ENCODE peak calls at places on chromosomes 16 and 17, in four cellular contexts. One of them, this sample, is unnamed.
A peak's percentile ranks its signal among the peaks of the same experiment; 100 is the strongest.

GRCh38 chr17:45413498-45413923 is 19.2 kb downstream of the ARHGAP27 start:
- DNase-seq in WERI-Rb-1: no peak
- DNase-seq in prostate gland: no peak
- DNase-seq in activated CD4-positive, alpha-beta T cell treated with anti-CD3 and anti-CD28 coated beads for 24 hours: no peak
- DNase-seq in this sample: no peak

GRCh38 chr17:81221371-81221841 is 1.4 kb downstream of the CEP131 start:
- DNase-seq in prostate gland: no peak
- DNase-seq in WERI-Rb-1: no peak
- DNase-seq in activated CD4-positive, alpha-beta T cell treated with anti-CD3 and anti-CD28 coated beads for 24 hours: no peak
- DNase-seq in this sample: no peak

GRCh38 chr16:81582655-81583441 is 138.2 kb downstream of the CMIP start:
- DNase-seq in prostate gland: no peak
- DNase-seq in activated CD4-positive, alpha-beta T cell treated with anti-CD3 and anti-CD28 coated beads for 24 hours: no peak
- DNase-seq in WERI-Rb-1: no peak
- DNase-seq in this sample: peak; percentile 38

GRCh38 chr16:66262253-66263167 is 104.0 kb upstream of the CDH5 start:
- DNase-seq in prostate gland: no peak
- DNase-seq in activated CD4-positive, alpha-beta T cell treated with anti-CD3 and anti-CD28 coated beads for 24 hours: no peak
- DNase-seq in WERI-Rb-1: peak; percentile 82
- DNase-seq in this sample: no peak

GRCh38 chr17:50817142-50817751 is 18.1 kb upstream of the WFIKKN2 start:
- DNase-seq in activated CD4-positive, alpha-beta T cell treated with anti-CD3 and anti-CD28 coated beads for 24 hours: peak; percentile 40
- DNase-seq in WERI-Rb-1: peak; percentile 68
- DNase-seq in prostate gland: no peak
- DNase-seq in this sample: peak; percentile 56

GRCh38 chr17:17911003-17911613 is 61.1 kb downstream of the TOM1L2 start:
- DNase-seq in prostate gland: no peak
- DNase-seq in WERI-Rb-1: peak; percentile 35
- DNase-seq in activated CD4-positive, alpha-beta T cell treated with anti-CD3 and anti-CD28 coated beads for 24 hours: no peak
- DNase-seq in this sample: no peak

GRCh38 chr17:17087424-17088103 is 45.3 kb downstream of the MPRIP start:
- DNase-seq in WERI-Rb-1: peak; percentile 25
- DNase-seq in activated CD4-positive, alpha-beta T cell treated with anti-CD3 and anti-CD28 coated beads for 24 hours: no peak
- DNase-seq in prostate gland: no peak
- DNase-seq in this sample: peak; percentile 43

GRCh38 chr17:45131616-45132301 is 556 bp downstream of the PLCD3 start:
- DNase-seq in activated CD4-positive, alpha-beta T cell treated with anti-CD3 and anti-CD28 coated beads for 24 hours: peak; percentile 38
- DNase-seq in prostate gland: no peak
- DNase-seq in WERI-Rb-1: peak; percentile 77
- DNase-seq in this sample: peak; percentile 30

GRCh38 chr16:80198265-80198994 is 342.4 kb upstream of the DYNLRB2 start:
- DNase-seq in WERI-Rb-1: no peak
- DNase-seq in activated CD4-positive, alpha-beta T cell treated with anti-CD3 and anti-CD28 coated beads for 24 hours: no peak
- DNase-seq in prostate gland: no peak
- DNase-seq in this sample: no peak

GRCh38 chr16:65422934-65423333 is 301.1 kb upstream of the CDH11 start:
- DNase-seq in activated CD4-positive, alpha-beta T cell treated with anti-CD3 and anti-CD28 coated beads for 24 hours: no peak
- DNase-seq in prostate gland: no peak
- DNase-seq in WERI-Rb-1: no peak
- DNase-seq in this sample: no peak

GRCh38 chr16:57270221-57271062 is 14.0 kb downstream of the PLLP start:
- DNase-seq in WERI-Rb-1: no peak
- DNase-seq in activated CD4-positive, alpha-beta T cell treated with anti-CD3 and anti-CD28 coated beads for 24 hours: no peak
- DNase-seq in prostate gland: no peak
- DNase-seq in this sample: no peak

GRCh38 chr17:67137860-67138259 is 93.5 kb downstream of the CACNG1 start:
- DNase-seq in WERI-Rb-1: no peak
- DNase-seq in activated CD4-positive, alpha-beta T cell treated with anti-CD3 and anti-CD28 coated beads for 24 hours: no peak
- DNase-seq in prostate gland: no peak
- DNase-seq in this sample: no peak

GRCh38 chr16:4360538-4361021 is 9.5 kb upstream of the PAM16 start:
- DNase-seq in prostate gland: no peak
- DNase-seq in activated CD4-positive, alpha-beta T cell treated with anti-CD3 and anti-CD28 coated beads for 24 hours: no peak
- DNase-seq in WERI-Rb-1: peak; percentile 90
- DNase-seq in this sample: no peak

GRCh38 chr16:23640669-23640958 is 496 bp downstream of the PALB2 start:
- DNase-seq in activated CD4-positive, alpha-beta T cell treated with anti-CD3 and anti-CD28 coated beads for 24 hours: no peak
- DNase-seq in prostate gland: no peak
- DNase-seq in WERI-Rb-1: peak; percentile 56
- DNase-seq in this sample: no peak

GRCh38 chr17:60817187-60817586 is 139.5 kb downstream of the BCAS3 start:
- DNase-seq in WERI-Rb-1: no peak
- DNase-seq in prostate gland: no peak
- DNase-seq in activated CD4-positive, alpha-beta T cell treated with anti-CD3 and anti-CD28 coated beads for 24 hours: no peak
- DNase-seq in this sample: no peak

GRCh38 chr17:43599835-43600234 is 53.7 kb upstream of the ETV4 start:
- DNase-seq in WERI-Rb-1: no peak
- DNase-seq in prostate gland: no peak
- DNase-seq in activated CD4-positive, alpha-beta T cell treated with anti-CD3 and anti-CD28 coated beads for 24 hours: no peak
- DNase-seq in this sample: peak; percentile 20

GRCh38 chr16:79347176-79347715 is 253.3 kb downstream of the MAF start:
- DNase-seq in prostate gland: no peak
- DNase-seq in WERI-Rb-1: no peak
- DNase-seq in activated CD4-positive, alpha-beta T cell treated with anti-CD3 and anti-CD28 coated beads for 24 hours: no peak
- DNase-seq in this sample: no peak

GRCh38 chr17:9828296-9829059 is 2.8 kb downstream of the GLP2R start:
- DNase-seq in WERI-Rb-1: no peak
- DNase-seq in prostate gland: no peak
- DNase-seq in activated CD4-positive, alpha-beta T cell treated with anti-CD3 and anti-CD28 coated beads for 24 hours: no peak
- DNase-seq in this sample: no peak

GRCh38 chr16:54484700-54485099 is 198.1 kb upstream of the IRX3 start:
- DNase-seq in WERI-Rb-1: no peak
- DNase-seq in activated CD4-positive, alpha-beta T cell treated with anti-CD3 and anti-CD28 coated beads for 24 hours: no peak
- DNase-seq in prostate gland: peak; percentile 31
- DNase-seq in this sample: no peak

GRCh38 chr17:57861737-57862409 is 12.0 kb upstream of the MRPS23 start:
- DNase-seq in activated CD4-positive, alpha-beta T cell treated with anti-CD3 and anti-CD28 coated beads for 24 hours: no peak
- DNase-seq in WERI-Rb-1: peak; percentile 7
- DNase-seq in prostate gland: peak; percentile 40
- DNase-seq in this sample: peak; percentile 54

GRCh38 chr17:50123649-50124349 is 6.2 kb downstream of the SAMD14 start:
- DNase-seq in WERI-Rb-1: no peak
- DNase-seq in prostate gland: no peak
- DNase-seq in activated CD4-positive, alpha-beta T cell treated with anti-CD3 and anti-CD28 coated beads for 24 hours: no peak
- DNase-seq in this sample: peak; percentile 40

GRCh38 chr17:15106540-15106939 is 158.6 kb downstream of the PMP22 start:
- DNase-seq in WERI-Rb-1: no peak
- DNase-seq in activated CD4-positive, alpha-beta T cell treated with anti-CD3 and anti-CD28 coated beads for 24 hours: no peak
- DNase-seq in prostate gland: no peak
- DNase-seq in this sample: no peak

GRCh38 chr17:45719335-45720071 is 64.6 kb upstream of the CRHR1 start:
- DNase-seq in activated CD4-positive, alpha-beta T cell treated with anti-CD3 and anti-CD28 coated beads for 24 hours: no peak
- DNase-seq in prostate gland: peak; percentile 13
- DNase-seq in WERI-Rb-1: peak; percentile 75
- DNase-seq in this sample: peak; percentile 20

GRCh38 chr17:21199856-21200255 is 14.1 kb downstream of the TMEM11 start:
- DNase-seq in WERI-Rb-1: peak; percentile 28
- DNase-seq in activated CD4-positive, alpha-beta T cell treated with anti-CD3 and anti-CD28 coated beads for 24 hours: no peak
- DNase-seq in prostate gland: no peak
- DNase-seq in this sample: no peak

GRCh38 chr17:81233811-81234505 is 4.9 kb downstream of the TEPSIN start:
- DNase-seq in WERI-Rb-1: no peak
- DNase-seq in activated CD4-positive, alpha-beta T cell treated with anti-CD3 and anti-CD28 coated beads for 24 hours: no peak
- DNase-seq in prostate gland: no peak
- DNase-seq in this sample: no peak

GRCh38 chr16:22369221-22369811 is 5.1 kb downstream of the CDR2 start:
- DNase-seq in WERI-Rb-1: no peak
- DNase-seq in activated CD4-positive, alpha-beta T cell treated with anti-CD3 and anti-CD28 coated beads for 24 hours: no peak
- DNase-seq in prostate gland: no peak
- DNase-seq in this sample: no peak

GRCh38 chr16:29810699-29811169 is 1.3 kb upstream of the PRRT2 start:
- DNase-seq in WERI-Rb-1: no peak
- DNase-seq in prostate gland: no peak
- DNase-seq in activated CD4-positive, alpha-beta T cell treated with anti-CD3 and anti-CD28 coated beads for 24 hours: no peak
- DNase-seq in this sample: no peak

GRCh38 chr17:82103588-82104451 is 5.8 kb upstream of the FASN start:
- DNase-seq in WERI-Rb-1: peak; percentile 95
- DNase-seq in prostate gland: peak; percentile 93
- DNase-seq in activated CD4-positive, alpha-beta T cell treated with anti-CD3 and anti-CD28 coated beads for 24 hours: no peak
- DNase-seq in this sample: peak; percentile 83

GRCh38 chr17:16516594-16517018 is 24.6 kb upstream of the LRRC75A start:
- DNase-seq in activated CD4-positive, alpha-beta T cell treated with anti-CD3 and anti-CD28 coated beads for 24 hours: no peak
- DNase-seq in prostate gland: no peak
- DNase-seq in WERI-Rb-1: no peak
- DNase-seq in this sample: no peak

GRCh38 chr17:19781488-19782458 is 33.7 kb upstream of the ALDH3A1 start:
- DNase-seq in prostate gland: peak; percentile 65
- DNase-seq in activated CD4-positive, alpha-beta T cell treated with anti-CD3 and anti-CD28 coated beads for 24 hours: no peak
- DNase-seq in WERI-Rb-1: no peak
- DNase-seq in this sample: no peak

GRCh38 chr17:27240802-27241155 is 53.1 kb upstream of the WSB1 start:
- DNase-seq in prostate gland: no peak
- DNase-seq in WERI-Rb-1: no peak
- DNase-seq in activated CD4-positive, alpha-beta T cell treated with anti-CD3 and anti-CD28 coated beads for 24 hours: no peak
- DNase-seq in this sample: no peak

GRCh38 chr17:79777166-79777843 is 643 bp upstream of the CBX2 start:
- DNase-seq in activated CD4-positive, alpha-beta T cell treated with anti-CD3 and anti-CD28 coated beads for 24 hours: no peak
- DNase-seq in prostate gland: no peak
- DNase-seq in WERI-Rb-1: peak; percentile 88
- DNase-seq in this sample: peak; percentile 49

GRCh38 chr17:74455025-74455585 is 11.3 kb upstream of the CD300A start:
- DNase-seq in activated CD4-positive, alpha-beta T cell treated with anti-CD3 and anti-CD28 coated beads for 24 hours: no peak
- DNase-seq in WERI-Rb-1: no peak
- DNase-seq in prostate gland: no peak
- DNase-seq in this sample: no peak

GRCh38 chr17:41941158-41941557 is 10.7 kb downstream of the ODAD4 start:
- DNase-seq in activated CD4-positive, alpha-beta T cell treated with anti-CD3 and anti-CD28 coated beads for 24 hours: no peak
- DNase-seq in WERI-Rb-1: no peak
- DNase-seq in prostate gland: no peak
- DNase-seq in this sample: no peak